ENCODE peak calls at places on chromosomes 1 and 21, in four cellular contexts. R is epithelial cell of proximal tubule, X is amygdala, Y is pancreas. L is an unnamed sample.

GRCh38 chr1:61051455-61052392 is 30.6 kb upstream of the NFIA start:
- DNase-seq in R (no peak), X (no peak), Y (no peak), L (no peak)

GRCh38 chr1:223853748-223854147 is 8.0 kb upstream of the TP53BP2 start:
- DNase-seq in R (no peak), X (no peak), Y (no peak), L (no peak)

GRCh38 chr1:71448444-71448843 is 367.6 kb upstream of the ZRANB2 start:
- DNase-seq in R (no peak), X (no peak), Y (no peak), L (no peak)

GRCh38 chr1:228020686-228021525 is 14.1 kb downstream of the WNT3A start:
- DNase-seq in R (no peak), X (no peak), Y (no peak), L (no peak)

GRCh38 chr1:36645911-36646310 is 163.2 kb upstream of the CSF3R start:
- DNase-seq in R (no peak), X (no peak), Y (no peak), L (no peak)

GRCh38 chr1:48627467-48627866 is 149.2 kb downstream of the BEND5 start:
- DNase-seq in R (no peak), X (no peak), Y (no peak), L (no peak)

GRCh38 chr1:156618853-156619581 is at the start of gene HAPLN2:
- DNase-seq in R (no peak), X (peak; percentile 45), Y (no peak), L (no peak)

GRCh38 chr1:207958376-207959139 is 47.6 kb upstream of the CD34 start:
- DNase-seq in R (no peak), X (no peak), Y (no peak), L (no peak)

GRCh38 chr21:35635261-35635660 is 425.1 kb downstream of the SETD4 start:
- DNase-seq in R (no peak), X (no peak), Y (no peak), L (peak; percentile 62)

GRCh38 chr1:58695206-58695605 is 4.7 kb downstream of the MYSM1 start:
- DNase-seq in R (no peak), X (no peak), Y (no peak), L (no peak)

GRCh38 chr1:248924696-248925532 is 18.9 kb downstream of the PGBD2 start:
- DNase-seq in R (no peak), X (peak; percentile 30), Y (no peak), L (no peak)

GRCh38 chr1:92583821-92584760 is 97.4 kb upstream of the GFI1 start:
- DNase-seq in R (no peak), X (no peak), Y (no peak), L (peak; percentile 4)

GRCh38 chr1:225613006-225613405 is 39.9 kb downstream of the ENAH start:
- DNase-seq in R (no peak), X (no peak), Y (no peak), L (no peak)

GRCh38 chr1:226652613-226653012 is 86.5 kb downstream of the ITPKB start:
- DNase-seq in R (no peak), X (no peak), Y (peak; percentile 14), L (no peak)

L was measured in kidney epithelial cell.